ENCODE peak calls at places on chromosomes 2 and 18, in four cellular contexts. A is CD8-positive, alpha-beta memory T cell; F is BE2C; Q is GM23248. N is an unnamed sample.

GRCh38 chr2:58720770-58721697 is 479.9 kb upstream of the FANCL start:
- DNase-seq in A (no peak), F (no peak), Q (no peak), N (no peak)

GRCh38 chr18:8391068-8391467 is 218.2 kb upstream of the RAB12 start:
- DNase-seq in A (no peak), F (no peak), Q (no peak), N (no peak)

GRCh38 chr2:197858607-197859140 is 54.3 kb downstream of the PLCL1 start:
- DNase-seq in A (no peak), F (no peak), Q (no peak), N (no peak)

GRCh38 chr18:80197490-80197889 is 49.8 kb downstream of the PARD6G start:
- DNase-seq in A (no peak), F (no peak), Q (no peak), N (no peak)

GRCh38 chr2:230906471-230907230 is 18.4 kb downstream of the GPR55 start:
- DNase-seq in A (no peak), F (no peak), Q (no peak), N (no peak)

GRCh38 chr2:85709385-85709784 is 15.2 kb downstream of the GNLY start:
- DNase-seq in A (no peak), F (no peak), Q (peak), N (peak)

GRCh38 chr2:54575379-54575888 is 119.3 kb downstream of the SPTBN1 start:
- DNase-seq in A (no peak), F (no peak), Q (peak), N (peak)

GRCh38 chr2:237553959-237554358 is 12.4 kb upstream of the PRLH start:
- DNase-seq in A (no peak), F (no peak), Q (no peak), N (no peak)

GRCh38 chr2:203871371-203871983 is 3.9 kb downstream of the CTLA4 start:
- DNase-seq in A (no peak), F (no peak), Q (no peak), N (no peak)

GRCh38 chr2:232772540-232772939 is 3.8 kb downstream of the KCNJ13 start:
- DNase-seq in A (no peak), F (no peak), Q (no peak), N (no peak)

GRCh38 chr2:64045938-64046337 is 26.7 kb upstream of the VPS54 start:
- DNase-seq in A (no peak), F (no peak), Q (no peak), N (no peak)

GRCh38 chr2:120560330-120560729 is 175.3 kb upstream of the GLI2 start:
- DNase-seq in A (no peak), F (no peak), Q (no peak), N (no peak)

GRCh38 chr18:79469309-79469708 is 73.6 kb downstream of the NFATC1 start:
- DNase-seq in A (no peak), F (no peak), Q (no peak), N (no peak)

GRCh38 chr18:76354348-76354747 is 140.7 kb downstream of the ZNF516 start:
- DNase-seq in A (no peak), F (no peak), Q (peak), N (peak)

GRCh38 chr2:39416172-39416571 is 20.9 kb downstream of the MAP4K3 start:
- DNase-seq in A (no peak), F (no peak), Q (peak), N (peak)

GRCh38 chr2:8682719-8683667 is 1.1 kb downstream of the ID2 start:
- DNase-seq in A (no peak), F (peak), Q (peak), N (peak)

GRCh38 chr2:10303634-10304378 is 1.1 kb downstream of the HPCAL1 start:
- DNase-seq in A (peak), F (peak), Q (peak), N (peak)

GRCh38 chr2:57448816-57449215 is 597.8 kb upstream of the VRK2 start:
- DNase-seq in A (no peak), F (no peak), Q (no peak), N (no peak)

GRCh38 chr2:234556848-234557573 is 60.1 kb upstream of the ARL4C start:
- DNase-seq in A (no peak), F (no peak), Q (peak), N (peak)

GRCh38 chr2:233152541-233152940 is 92.4 kb downstream of the INPP5D start:
- DNase-seq in A (no peak), F (no peak), Q (peak), N (peak)

GRCh38 chr2:41414486-41415230 is 633.2 kb upstream of the PKDCC start:
- DNase-seq in A (no peak), F (peak), Q (peak), N (peak)

GRCh38 chr2:6080837-6081541 is 388.8 kb downstream of the SOX11 start:
- DNase-seq in A (no peak), F (no peak), Q (no peak), N (no peak)

GRCh38 chr2:231666171-231667095 is 41.9 kb upstream of the PTMA start:
- DNase-seq in A (no peak), F (peak), Q (peak), N (peak)

GRCh38 chr2:133452146-133452545 is 116.1 kb downstream of the NCKAP5 start:
- DNase-seq in A (no peak), F (no peak), Q (no peak), N (no peak)

GRCh38 chr2:203626952-203627681 is 79.3 kb upstream of the CD28 start:
- DNase-seq in A (no peak), F (no peak), Q (peak), N (peak)

GRCh38 chr18:44798433-44799048 is 117.9 kb downstream of the SETBP1 start:
- DNase-seq in A (no peak), F (no peak), Q (no peak), N (no peak)

GRCh38 chr18:44801796-44802195 is 121.1 kb downstream of the SETBP1 start:
- DNase-seq in A (no peak), F (no peak), Q (no peak), N (no peak)

GRCh38 chr18:44802508-44802907 is 121.8 kb downstream of the SETBP1 start:
- DNase-seq in A (no peak), F (no peak), Q (peak), N (peak)

GRCh38 chr18:44796505-44797198 is 116.0 kb downstream of the SETBP1 start:
- DNase-seq in A (no peak), F (no peak), Q (no peak), N (no peak)

GRCh38 chr18:44799422-44800421 is 119.0 kb downstream of the SETBP1 start:
- DNase-seq in A (no peak), F (no peak), Q (no peak), N (no peak)
- H3K4me3 ChIP-seq in A (no peak), F (no peak), Q (no peak), N (no peak)

DNA sequence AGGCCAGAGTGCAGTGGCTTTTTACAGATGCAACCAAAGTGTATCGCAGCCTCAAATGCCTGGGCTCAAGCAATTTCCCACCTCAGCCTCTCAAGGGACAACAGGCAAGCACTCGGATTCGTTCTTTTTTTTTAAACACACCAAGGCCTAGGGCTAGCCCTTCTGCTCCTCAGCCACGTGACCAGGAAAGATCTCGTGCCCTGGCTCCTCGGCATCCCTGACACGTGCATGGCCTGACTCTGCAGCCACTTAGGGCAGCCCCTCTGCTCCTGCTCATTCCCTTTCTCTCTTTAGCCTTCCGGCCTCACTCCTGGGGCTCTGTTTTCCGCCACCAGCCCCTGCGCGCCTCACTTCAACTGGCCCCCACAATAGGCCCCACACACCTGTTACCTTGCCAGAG is 18.4 kb downstream of the FAM178B start:
- DNase-seq in A (no peak), F (no peak), Q (no peak), N (no peak)
- H3K4me3 ChIP-seq in A (no peak), F (no peak), Q (no peak), N (no peak)

GRCh38 chr2:43284967-43285366 is 58.6 kb upstream of the ZFP36L2 start:
- DNase-seq in A (no peak), F (no peak), Q (no peak), N (no peak)
- H3K4me3 ChIP-seq in A (no peak), F (no peak), Q (no peak), N (no peak)

GRCh38 chr18:55244520-55244919 is 285.3 kb upstream of the CCDC68 start:
- DNase-seq in A (no peak), F (no peak), Q (peak), N (peak)
- H3K4me3 ChIP-seq in A (no peak), F (no peak), Q (no peak), N (no peak)

GRCh38 chr2:189407161-189407943 is 33.9 kb upstream of the WDR75 start:
- DNase-seq in A (no peak), F (peak), Q (peak), N (peak)
- H3K4me3 ChIP-seq in A (no peak), F (peak), Q (peak), N (no peak)

DNA sequence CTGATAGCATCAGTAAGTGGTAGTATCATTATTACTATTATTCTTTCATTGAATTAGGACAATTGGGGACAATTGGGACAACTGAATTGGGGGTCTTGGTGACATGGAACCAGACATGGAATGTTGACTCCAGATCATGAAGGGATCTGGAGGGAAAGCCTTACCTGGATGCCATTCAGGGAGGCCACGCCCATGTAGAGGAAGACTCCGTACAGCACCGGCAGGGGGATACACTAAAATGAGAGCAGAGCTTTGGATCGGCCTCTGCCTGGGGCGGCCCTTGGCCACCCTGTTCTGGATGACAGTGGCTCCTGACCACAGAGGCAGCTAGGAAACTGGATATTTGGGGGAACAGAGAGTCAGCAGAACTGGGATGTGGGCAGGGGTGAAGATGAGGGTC is 29.2 kb downstream of the MTHFD2 start:
- DNase-seq in A (no peak), F (no peak), Q (no peak), N (no peak)
- H3K4me3 ChIP-seq in A (no peak), F (no peak), Q (no peak), N (no peak)

GRCh38 chr18:54222922-54223567 is 1.4 kb downstream of the MBD2 start:
- DNase-seq in A (peak), F (no peak), Q (no peak), N (no peak)
- H3K4me3 ChIP-seq in A (peak), F (peak), Q (peak), N (peak)

DNA sequence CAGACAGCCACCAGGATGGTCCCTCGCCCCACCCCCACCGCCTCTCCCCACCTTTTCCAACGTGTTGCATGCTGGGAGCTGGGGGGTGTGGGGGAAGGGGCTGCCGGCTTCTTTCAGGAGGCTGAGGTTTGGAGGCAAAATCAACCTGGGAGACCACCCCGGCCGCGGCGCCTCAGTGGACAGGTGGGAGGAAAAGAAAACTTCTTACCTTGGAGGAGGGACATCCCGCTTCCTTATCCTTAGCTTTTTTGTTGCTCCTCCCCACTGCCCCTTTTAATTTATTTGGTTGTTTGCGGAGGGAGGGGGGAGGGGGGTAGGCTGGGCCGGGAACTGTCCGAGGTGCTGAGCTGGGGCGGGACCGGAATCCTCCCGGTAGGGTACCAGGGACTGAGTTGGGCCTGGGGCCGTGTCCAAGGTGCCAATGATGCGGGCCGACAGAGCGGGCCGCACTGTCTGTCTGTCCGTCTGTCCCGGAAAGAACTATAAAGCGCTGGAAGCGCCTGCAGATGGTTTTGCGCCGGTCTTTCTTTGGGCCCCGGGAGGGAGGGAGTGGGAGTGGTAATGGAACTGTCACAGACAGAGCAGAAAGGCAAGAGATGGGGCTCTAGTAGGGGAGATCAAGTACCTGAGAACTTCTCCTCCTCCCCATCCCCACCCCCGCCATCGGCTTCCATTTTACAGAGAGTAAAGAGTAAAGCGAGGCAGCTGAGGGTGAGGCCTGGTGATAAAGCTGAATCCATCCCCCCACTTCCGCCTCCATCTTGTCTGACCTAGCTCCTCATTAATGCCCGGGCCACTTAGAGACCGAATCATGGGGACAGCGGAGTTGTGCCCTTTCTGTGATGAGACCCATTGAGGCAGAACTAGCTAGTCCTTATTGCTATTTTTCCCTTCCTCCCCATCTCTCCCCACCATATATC is 2.4 kb downstream of the CDK5R2 start:
- DNase-seq in A (no peak), F (peak), Q (no peak), N (no peak)
- H3K4me3 ChIP-seq in A (no peak), F (peak), Q (no peak), N (no peak)

GRCh38 chr2:150778828-150779227 is 291.4 kb upstream of the RND3 start:
- DNase-seq in A (no peak), F (no peak), Q (no peak), N (no peak)
- H3K4me3 ChIP-seq in A (no peak), F (no peak), Q (no peak), N (no peak)

GRCh38 chr2:128606837-128607236 is 288.2 kb upstream of the HS6ST1 start:
- DNase-seq in A (no peak), F (no peak), Q (no peak), N (no peak)

GRCh38 chr2:128608911-128609880 is 290.5 kb upstream of the HS6ST1 start:
- DNase-seq in A (no peak), F (no peak), Q (no peak), N (no peak)

GRCh38 chr2:128607440-128607839 is 288.8 kb upstream of the HS6ST1 start:
- DNase-seq in A (no peak), F (no peak), Q (no peak), N (no peak)

GRCh38 chr2:128605931-128606330 is 287.3 kb upstream of the HS6ST1 start:
- DNase-seq in A (no peak), F (no peak), Q (no peak), N (no peak)

DNA sequence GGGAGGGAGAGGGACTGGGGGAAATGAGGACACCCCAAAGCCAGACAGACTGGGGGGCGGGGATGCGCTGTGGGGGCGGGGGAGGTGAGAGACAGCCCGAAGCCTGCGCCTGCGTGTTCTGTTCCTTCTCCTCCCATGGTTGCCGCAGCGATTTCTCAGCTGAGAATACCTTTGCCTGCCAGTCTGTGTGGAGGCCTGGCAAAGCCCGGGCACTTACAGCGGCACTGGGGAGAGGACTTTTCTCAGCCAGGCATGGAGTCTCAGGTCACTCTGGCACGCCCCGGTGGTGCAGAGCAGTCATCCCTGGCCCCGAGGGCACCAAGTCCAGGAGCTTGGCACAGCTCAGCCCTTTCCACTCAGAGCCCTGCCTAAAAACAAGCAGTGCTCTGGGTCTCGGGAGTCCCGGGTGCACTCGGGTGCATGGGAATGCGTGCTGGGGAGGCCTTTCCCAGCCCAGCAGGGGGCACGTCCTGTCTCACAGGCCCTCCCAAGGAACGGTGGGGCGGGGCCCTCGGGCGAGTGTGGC is 289.4 kb upstream of the HS6ST1 start:
- DNase-seq in A (no peak), F (no peak), Q (peak), N (no peak)
- H3K4me3 ChIP-seq in A (no peak), F (no peak), Q (peak), N (no peak)